ENCODE peak calls at places on chromosomes 11 and 22, in ten cellular contexts. B is mammary epithelial cell; P is H7; Y is CD4-positive, alpha-beta T cell; A is adipocyte; Z is tibial artery; Q is brain microvascular endothelial cell; H is neural progenitor cell; T is aorta; O is heart right ventricle. K is an unnamed sample.
A peak's percentile ranks its signal among the peaks of the same experiment; 100 is the strongest.

GRCh38 chr22:36727927-36728488 is 24.5 kb upstream of the CACNG2 start:
- DNase-seq in B (no peak), P (peak; percentile 4), Y (no peak), A (no peak), Z (no peak), Q (no peak), H (no peak), T (no peak), O (no peak), K (no peak)

GRCh38 chr11:42338056-42338455 is 878.6 kb upstream of the LRRC4C start:
- DNase-seq in B (peak; percentile 4), P (no peak), Y (no peak), A (no peak), Z (no peak), Q (no peak), H (no peak), T (no peak), O (no peak), K (no peak)

GRCh38 chr11:68050371-68050841 is 11.6 kb downstream of the TCIRG1 start:
- DNase-seq in B (no peak), P (peak; percentile 69), Y (no peak), A (no peak), Z (no peak), Q (no peak), H (no peak), T (no peak), O (no peak), K (peak; percentile 12)

GRCh38 chr11:79546366-79546765 is 105.5 kb upstream of the TENM4 start:
- DNase-seq in B (peak; percentile 7), P (no peak), Y (no peak), A (no peak), Z (no peak), Q (no peak), H (no peak), T (no peak), O (no peak), K (no peak)

GRCh38 chr11:34488855-34489557 is 24.6 kb downstream of the ELF5 start:
- DNase-seq in B (no peak), P (no peak), Y (no peak), A (no peak), Z (no peak), Q (no peak), H (no peak), T (no peak), O (no peak), K (no peak)

GRCh38 chr11:18495268-18495667 is 31.5 kb downstream of the TSG101 start:
- DNase-seq in B (no peak), P (no peak), Y (no peak), A (no peak), Z (no peak), Q (no peak), H (no peak), T (no peak), O (no peak), K (no peak)

GRCh38 chr11:1330473-1330872 is 21.0 kb upstream of the TOLLIP start:
- DNase-seq in B (no peak), P (no peak), Y (no peak), A (no peak), Z (no peak), Q (no peak), H (no peak), T (no peak), O (no peak), K (no peak)

GRCh38 chr22:46376908-46377565 is 41.5 kb downstream of the TRMU start:
- DNase-seq in B (no peak), P (peak; percentile 63), Y (no peak), A (no peak), Z (no peak), Q (no peak), H (no peak), T (no peak), O (no peak), K (no peak)

GRCh38 chr11:13329670-13330401 is 52.2 kb downstream of the BMAL1 start:
- DNase-seq in B (peak; percentile 74), P (no peak), Y (no peak), A (no peak), Z (no peak), Q (no peak), H (no peak), T (no peak), O (peak; percentile 40), K (peak; percentile 43)

GRCh38 chr22:31915499-31916065 is 28.8 kb upstream of the YWHAH start:
- DNase-seq in B (no peak), P (no peak), Y (no peak), A (no peak), Z (no peak), Q (no peak), H (no peak), T (no peak), O (no peak), K (no peak)

GRCh38 chr22:28792491-28793383 is 7.6 kb downstream of the XBP1 start:
- DNase-seq in B (no peak), P (no peak), Y (no peak), A (no peak), Z (no peak), Q (no peak), H (no peak), T (no peak), O (no peak), K (no peak)

GRCh38 chr22:24685804-24686203 is 82.8 kb downstream of the GGT1 start:
- DNase-seq in B (no peak), P (peak; percentile 86), Y (no peak), A (no peak), Z (no peak), Q (no peak), H (peak; percentile 45), T (no peak), O (peak; percentile 21), K (peak; percentile 55)

GRCh38 chr22:29310065-29310862 is 3.8 kb downstream of the GAS2L1 start:
- DNase-seq in B (peak; percentile 26), P (no peak), Y (no peak), A (no peak), Z (no peak), Q (no peak), H (no peak), T (no peak), O (no peak), K (no peak)

GRCh38 chr22:22870577-22871398 is 16.8 kb upstream of the IGLL5 start:
- DNase-seq in B (no peak), P (peak; percentile 55), Y (no peak), A (no peak), Z (no peak), Q (no peak), H (peak; percentile 42), T (no peak), O (no peak), K (no peak)
- H3K27me3 ChIP-seq in B (no peaks in the 10 kb centered on the region), P (peaks cover 15% of the 10 kb centered on the region), Y (no peaks in the 10 kb centered on the region), A (peaks cover 43% of the 10 kb centered on the region), Z (no peaks in the 10 kb centered on the region), Q (peaks cover 43% of the 10 kb centered on the region), H (peaks cover 99% of the 10 kb centered on the region), T (no peaks in the 10 kb centered on the region), O (no peaks in the 10 kb centered on the region), K (peaks cover 35% of the 10 kb centered on the region)

DNA sequence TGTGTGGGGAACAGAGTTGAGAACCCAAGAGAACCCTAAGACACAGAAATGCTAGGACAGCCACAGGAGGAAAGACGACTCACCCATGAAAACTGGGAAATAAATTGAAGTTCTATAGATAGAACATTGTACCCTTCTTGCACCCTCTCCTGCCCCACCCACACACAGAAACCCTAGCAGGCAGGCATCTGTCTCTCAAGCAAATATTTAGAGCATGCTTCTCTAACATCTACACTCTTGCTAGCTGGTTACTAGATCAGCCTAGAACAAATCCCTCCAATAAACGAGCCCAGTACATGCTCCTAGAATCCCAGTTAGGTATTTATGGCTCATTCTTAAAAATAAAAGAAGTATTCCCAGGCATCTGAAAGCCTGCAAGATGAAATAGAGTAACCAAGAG is 32.1 kb upstream of the CLPB start:
- DNase-seq in B (no peak), P (no peak), Y (no peak), A (no peak), Z (no peak), Q (no peak), H (no peak), T (no peak), O (no peak), K (no peak)
- H3K27me3 ChIP-seq in B (no peaks in the 10 kb centered on the region), P (no peaks in the 10 kb centered on the region), Y (peaks cover 23% of the 10 kb centered on the region), A (peaks cover 57% of the 10 kb centered on the region), Z (no peaks in the 10 kb centered on the region), Q (peaks cover 17% of the 10 kb centered on the region), H (peaks cover 11% of the 10 kb centered on the region), T (no peaks in the 10 kb centered on the region), O (peaks cover 44% of the 10 kb centered on the region), K (no peaks in the 10 kb centered on the region)

DNA sequence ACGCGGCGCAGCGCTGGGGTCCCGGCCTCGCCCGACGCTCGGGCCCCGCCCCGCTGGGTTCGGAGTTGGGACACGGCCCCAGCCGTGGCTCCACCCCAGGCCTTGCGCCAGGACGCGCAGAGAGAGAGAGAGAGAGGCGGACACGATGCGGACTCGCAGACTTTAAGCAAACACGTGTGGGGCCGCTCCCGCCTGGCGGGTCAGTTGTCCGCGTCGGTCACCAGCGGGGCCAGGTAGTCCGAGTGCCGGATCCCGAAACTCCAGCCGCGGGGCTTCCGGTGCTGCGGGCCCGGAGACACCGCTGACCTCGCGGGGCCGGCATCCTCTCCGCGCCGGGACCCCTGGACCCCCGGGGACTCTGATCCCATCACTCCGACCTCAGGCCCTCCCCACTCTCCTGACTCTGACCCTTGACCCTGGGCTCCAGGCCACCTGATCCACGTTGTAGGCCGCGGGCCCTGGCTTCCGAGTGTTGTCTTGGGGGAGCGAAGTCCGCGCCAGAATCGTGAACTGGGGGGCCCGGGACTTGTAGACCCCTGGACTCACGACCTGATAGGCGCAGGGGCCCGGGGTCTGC is 556 bp upstream of the TYMP start:
- DNase-seq in B (no peak), P (no peak), Y (no peak), A (peak; percentile 73), Z (peak; percentile 80), Q (peak; percentile 49), H (peak; percentile 52), T (peak; percentile 95), O (peak; percentile 83), K (no peak)
- H3K27me3 ChIP-seq in B (no peaks in the 10 kb centered on the region), P (peaks cover 64% of the 10 kb centered on the region), Y (no peaks in the 10 kb centered on the region), A (no peaks in the 10 kb centered on the region), Z (peaks cover 6% of the 10 kb centered on the region), Q (no peaks in the 10 kb centered on the region), H (peaks cover 82% of the 10 kb centered on the region), T (no peaks in the 10 kb centered on the region), O (peaks cover 7% of the 10 kb centered on the region), K (peaks cover 47% of the 10 kb centered on the region)

GRCh38 chr22:17120711-17121234 is 387 bp downstream of the TMEM121B start:
- DNase-seq in B (no peak), P (no peak), Y (no peak), A (peak; percentile 34), Z (no peak), Q (no peak), H (peak; percentile 76), T (no peak), O (no peak), K (no peak)

GRCh38 chr22:17119481-17120202 is 1.5 kb downstream of the TMEM121B start:
- DNase-seq in B (no peak), P (peak; percentile 90), Y (no peak), A (no peak), Z (no peak), Q (no peak), H (peak; percentile 69), T (peak; percentile 71), O (no peak), K (peak; percentile 62)

GRCh38 chr22:17121235-17122195 is at the start of gene TMEM121B:
- DNase-seq in B (peak; percentile 44), P (peak; percentile 96), Y (no peak), A (peak; percentile 69), Z (peak; percentile 49), Q (peak; percentile 36), H (peak; percentile 96), T (peak; percentile 89), O (peak; percentile 85), K (peak; percentile 90)

GRCh38 chr22:17118342-17118741 is 2.8 kb downstream of the TMEM121B start:
- DNase-seq in B (no peak), P (no peak), Y (no peak), A (no peak), Z (no peak), Q (no peak), H (no peak), T (peak; percentile 9), O (no peak), K (no peak)

GRCh38 chr22:17120281-17120680 is 879 bp downstream of the TMEM121B start:
- DNase-seq in B (peak; percentile 28), P (peak; percentile 95), Y (peak; percentile 46), A (peak; percentile 62), Z (no peak), Q (no peak), H (peak; percentile 95), T (peak; percentile 86), O (peak; percentile 61), K (no peak)
- H3K27me3 ChIP-seq in B (peaks cover 14% of the 10 kb centered on the region), P (peaks cover 16% of the 10 kb centered on the region), Y (peaks cover 17% of the 10 kb centered on the region), A (peaks cover 39% of the 10 kb centered on the region), Z (no peaks in the 10 kb centered on the region), Q (peaks cover 15% of the 10 kb centered on the region), H (peaks cover 10% of the 10 kb centered on the region), T (no peaks in the 10 kb centered on the region), O (peaks cover 31% of the 10 kb centered on the region), K (no peaks in the 10 kb centered on the region)